ENCODE peak calls at places on chromosome 15, in five cellular contexts. O is IMR-90, A is neuronal stem cell, B is H1, Z is H9. G is an unnamed sample.
A peak's percentile ranks its signal among the peaks of the same experiment; 100 is the strongest.

GRCh38 chr15:49918106-49918505 is 200.9 kb downstream of the ATP8B4 start:
- DNase-seq in Z (no peak), A (no peak), B (no peak), O (peak; percentile 51), G (no peak)

GRCh38 chr15:85284497-85284896 is 95.9 kb upstream of the AKAP13 start:
- DNase-seq in Z (no peak), A (no peak), B (no peak), O (no peak), G (no peak)

GRCh38 chr15:81752149-81752942 is 293.5 kb downstream of the MEX3B start:
- DNase-seq in B (peak; percentile 41), Z (no peak), O (peak; percentile 15), A (no peak), G (peak; percentile 38)

GRCh38 chr15:28953573-28954195 is 67.9 kb downstream of the APBA2 start:
- DNase-seq in O (no peak), Z (peak; percentile 12), B (no peak), A (no peak), G (no peak)

GRCh38 chr15:63655683-63656372 is 58.6 kb downstream of the FBXL22 start:
- DNase-seq in A (no peak), O (no peak), Z (no peak), B (no peak), G (no peak)

GRCh38 chr15:85530079-85530478 is 149.7 kb downstream of the AKAP13 start:
- DNase-seq in A (no peak), B (no peak), O (no peak), Z (no peak), G (no peak)

GRCh38 chr15:70195171-70195807 is 97.6 kb upstream of the TLE3 start:
- DNase-seq in O (no peak), B (no peak), A (no peak), Z (no peak), G (no peak)

GRCh38 chr15:88791637-88792036 is 11.6 kb upstream of the ACAN start:
- DNase-seq in B (no peak), Z (no peak), A (no peak), O (no peak), G (no peak)

GRCh38 chr15:26682765-26683164 is 90.1 kb downstream of the GABRB3 start:
- DNase-seq in Z (peak; percentile 69), O (no peak), B (no peak), A (no peak), G (no peak)

GRCh38 chr15:65653781-65654521 is 32.2 kb downstream of the SLC24A1 start:
- DNase-seq in B (no peak), O (peak; percentile 67), A (no peak), Z (no peak), G (peak; percentile 41)

GRCh38 chr15:65653341-65653740 is 31.6 kb downstream of the SLC24A1 start:
- DNase-seq in B (no peak), A (no peak), O (peak; percentile 64), Z (no peak), G (peak; percentile 42)

GRCh38 chr15:65650312-65651041 is 28.7 kb downstream of the SLC24A1 start:
- DNase-seq in B (no peak), A (no peak), Z (no peak), O (no peak), G (no peak)

GRCh38 chr15:65651831-65652749 is 30.4 kb downstream of the SLC24A1 start:
- DNase-seq in A (no peak), B (no peak), Z (no peak), O (no peak), G (no peak)

DNA sequence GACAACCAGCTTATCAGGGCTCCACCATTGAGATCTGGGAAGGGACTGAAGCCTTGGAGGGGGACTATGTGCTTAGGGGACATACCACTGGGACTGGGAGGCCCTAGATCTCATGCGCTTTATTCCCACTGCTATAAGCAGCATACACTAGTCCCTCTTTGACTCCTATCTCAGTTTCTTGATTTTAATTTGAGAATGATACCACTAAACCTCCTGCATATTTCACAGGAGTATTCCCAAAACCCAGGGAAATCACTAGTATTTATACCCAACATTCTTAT is 29.2 kb downstream of the SLC24A1 start:
- DNase-seq in A (no peak), O (no peak), Z (no peak), B (no peak), G (no peak)
- H4K91ac ChIP-seq in A (no peak overlapping the region), O (no peak overlapping the region), Z (no peak overlapping the region), B (no peak overlapping the region), G (no peak overlapping the region)

GRCh38 chr15:57444877-57445513 is 68.7 kb downstream of the CGNL1 start:
- DNase-seq in A (no peak), Z (no peak), O (no peak), B (no peak), G (peak; percentile 34)
- H2BK15ac ChIP-seq in A (no peak overlapping the region), Z (no peak overlapping the region), O (no peak overlapping the region), B (no peak overlapping the region), G (no peak overlapping the region)

GRCh38 chr15:38714309-38715072 is 149.9 kb upstream of the RASGRP1 start:
- DNase-seq in B (no peak), O (peak; percentile 96), Z (no peak), A (no peak), G (peak; percentile 94)
- H4K91ac ChIP-seq in B (no peak overlapping the region), O (peak overlapping the region; percentile 98), Z (no peak overlapping the region), A (no peak overlapping the region), G (peak overlapping the region; percentile 43)

DNA sequence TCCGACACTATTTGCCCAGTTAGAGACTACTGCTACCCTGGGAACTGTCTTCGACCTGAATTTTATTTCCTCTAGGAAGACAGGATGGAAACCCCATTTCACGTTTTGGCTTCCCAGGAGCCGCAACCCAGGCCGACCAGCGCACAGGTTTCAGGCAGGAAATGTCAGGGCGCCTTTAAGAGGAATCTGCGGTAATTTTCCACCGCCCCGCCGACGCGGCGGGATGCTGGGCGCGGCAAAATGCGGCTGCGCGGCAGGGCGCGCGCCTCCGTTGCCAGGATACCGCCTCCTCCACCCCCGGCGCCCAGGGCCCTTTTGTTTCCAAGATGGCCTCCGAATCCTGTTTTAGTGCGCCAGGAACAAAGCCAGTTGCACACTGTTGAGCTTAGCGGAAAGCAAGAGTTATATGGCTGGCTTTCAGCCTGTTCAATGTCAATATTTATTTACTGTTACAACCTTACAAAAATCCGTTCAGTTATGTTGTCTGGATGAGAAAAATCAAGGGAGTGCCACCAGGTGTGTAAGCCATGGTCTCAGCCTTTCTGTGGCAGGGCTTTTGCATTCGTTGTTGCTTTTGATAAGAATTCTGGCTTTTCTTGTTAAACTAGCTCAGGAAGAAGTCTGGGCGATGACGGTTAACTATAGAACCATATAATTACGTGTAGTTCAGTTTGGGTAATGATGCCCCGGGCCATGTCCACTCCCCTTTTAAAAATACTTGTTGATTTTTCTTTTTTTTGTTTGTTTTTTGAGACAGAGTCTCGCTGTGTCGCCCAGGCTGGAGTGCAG is 79.7 kb upstream of the CHD2 start:
- DNase-seq in B (peak; percentile 94), Z (peak; percentile 94), O (peak; percentile 89), A (peak; percentile 95), G (peak; percentile 92)
- H2BK15ac ChIP-seq in B (no peak overlapping the region), Z (no peak overlapping the region), O (peak overlapping the region; percentile 95), A (no peak overlapping the region), G (no peak overlapping the region)